ENCODE peak calls at places on chromosomes 3 and 15, in four cellular contexts. T is K562, A is GM12878, C is HL-60. F is an unnamed sample.

GRCh38 chr3:16148213-16148612 is 26.3 kb upstream of the GALNT15 start:
- DNase-seq in T (no peak), A (no peak), C (no peak), F (no peak)

GRCh38 chr3:183122257-183122932 is 23.1 kb upstream of the MCCC1 start:
- DNase-seq in T (peak; percentile 57), A (no peak), C (no peak), F (no peak)

GRCh38 chr15:85475317-85475701 is 94.9 kb downstream of the AKAP13 start:
- DNase-seq in T (no peak), A (peak; percentile 85), C (peak; percentile 53), F (no peak)

GRCh38 chr15:39177561-39177960 is 403.3 kb upstream of the THBS1 start:
- DNase-seq in T (no peak), A (no peak), C (no peak), F (no peak)

GRCh38 chr3:129699199-129699598 is 92.7 kb upstream of the PLXND1 start:
- DNase-seq in T (peak; percentile 81), A (no peak), C (no peak), F (no peak)

GRCh38 chr3:172635588-172635987 is 75.3 kb downstream of the NCEH1 start:
- DNase-seq in T (no peak), A (peak; percentile 43), C (no peak), F (peak; percentile 10)

GRCh38 chr15:27091270-27091940 is 120.4 kb downstream of the GABRG3 start:
- DNase-seq in T (peak; percentile 27), A (no peak), C (no peak), F (no peak)

GRCh38 chr15:21269121-21269520 is 171.2 kb downstream of the POTEB3 start:
- DNase-seq in T (no peak), A (no peak), C (no peak), F (no peak)

GRCh38 chr3:69328103-69328755 is 57.7 kb downstream of the FRMD4B start:
- DNase-seq in T (no peak), A (no peak), C (no peak), F (no peak)

GRCh38 chr3:196186661-196187573 is 24.3 kb downstream of the ZDHHC19 start:
- DNase-seq in T (no peak), A (peak; percentile 64), C (no peak), F (no peak)
- TF ChIP-seq SPI1 in T (no peak), A (peak; percentile 34), C (no peak), F (peak; percentile 36)

GRCh38 chr3:59433546-59433945 is 383.7 kb upstream of the CFAP20DC start:
- DNase-seq in T (no peak), A (no peak), C (no peak), F (no peak)
- TF ChIP-seq SPI1 in T (no peak), A (no peak), C (no peak), F (no peak)

GRCh38 chr3:51673181-51673801 is 2.2 kb downstream of the TEX264 start:
- DNase-seq in T (no peak), A (no peak), C (no peak), F (no peak)
- TF ChIP-seq SPI1 in T (no peak), A (no peak), C (no peak), F (no peak)

GRCh38 chr3:44883999-44884431 is 9.6 kb downstream of the TGM4 start:
- DNase-seq in T (no peak), A (no peak), C (no peak), F (no peak)
- TF ChIP-seq SPI1 in T (no peak), A (no peak), C (no peak), F (no peak)

GRCh38 chr3:124121379-124122336 is 129.7 kb upstream of the ROPN1 start:
- DNase-seq in T (no peak), A (no peak), C (no peak), F (no peak)

GRCh38 chr3:124117486-124117885 is 125.6 kb upstream of the ROPN1 start:
- DNase-seq in T (no peak), A (no peak), C (no peak), F (no peak)

GRCh38 chr3:124118397-124118796 is 126.5 kb upstream of the ROPN1 start:
- DNase-seq in T (no peak), A (no peak), C (no peak), F (no peak)

GRCh38 chr3:124115965-124116364 is 124.0 kb upstream of the ROPN1 start:
- DNase-seq in T (no peak), A (no peak), C (no peak), F (no peak)

DNA sequence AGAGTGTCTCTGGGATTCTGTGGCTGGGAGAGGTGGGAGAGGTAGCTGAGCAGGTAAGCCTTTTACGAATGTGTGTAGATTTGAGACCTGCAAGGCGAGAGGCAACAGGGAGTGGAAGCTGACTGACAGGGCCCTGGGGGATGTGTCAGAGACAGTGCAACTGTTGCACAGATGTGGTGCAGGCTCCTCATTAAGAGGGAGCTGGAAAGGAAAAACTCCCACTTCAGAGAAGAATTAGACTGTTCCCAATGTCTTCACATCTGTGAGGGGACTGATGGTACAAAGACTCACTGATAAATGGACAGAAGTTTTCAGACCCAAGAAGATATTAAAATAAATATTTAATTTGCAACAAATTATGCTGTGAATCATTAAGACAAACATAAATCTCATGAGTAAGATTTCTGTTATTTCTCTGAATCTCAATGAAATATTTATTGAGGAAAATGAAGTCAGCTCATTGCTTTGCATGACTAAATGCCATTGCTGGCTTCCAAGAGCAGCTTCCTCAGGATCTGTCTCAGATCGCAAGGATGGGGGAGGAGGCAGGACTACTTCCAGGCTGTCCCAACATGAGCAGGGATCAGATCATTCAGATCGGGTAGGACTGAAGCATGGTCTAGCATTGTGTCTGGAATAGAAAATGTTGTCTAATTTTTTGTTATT is 127.3 kb upstream of the ROPN1 start:
- DNase-seq in T (no peak), A (no peak), C (no peak), F (no peak)
- TF ChIP-seq SPI1 in T (no peak), A (no peak), C (no peak), F (no peak)

GRCh38 chr3:12898290-12898979 is 57.1 kb upstream of the RPL32 start:
- DNase-seq in T (no peak), A (no peak), C (no peak), F (no peak)

GRCh38 chr3:12900885-12901411 is 59.6 kb upstream of the RPL32 start:
- DNase-seq in T (no peak), A (no peak), C (no peak), F (no peak)

GRCh38 chr3:12901631-12902045 is 60.3 kb upstream of the RPL32 start:
- DNase-seq in T (peak; percentile 44), A (no peak), C (no peak), F (no peak)

GRCh38 chr3:12897537-12898289 is 56.3 kb upstream of the RPL32 start:
- DNase-seq in T (no peak), A (no peak), C (no peak), F (no peak)

DNA sequence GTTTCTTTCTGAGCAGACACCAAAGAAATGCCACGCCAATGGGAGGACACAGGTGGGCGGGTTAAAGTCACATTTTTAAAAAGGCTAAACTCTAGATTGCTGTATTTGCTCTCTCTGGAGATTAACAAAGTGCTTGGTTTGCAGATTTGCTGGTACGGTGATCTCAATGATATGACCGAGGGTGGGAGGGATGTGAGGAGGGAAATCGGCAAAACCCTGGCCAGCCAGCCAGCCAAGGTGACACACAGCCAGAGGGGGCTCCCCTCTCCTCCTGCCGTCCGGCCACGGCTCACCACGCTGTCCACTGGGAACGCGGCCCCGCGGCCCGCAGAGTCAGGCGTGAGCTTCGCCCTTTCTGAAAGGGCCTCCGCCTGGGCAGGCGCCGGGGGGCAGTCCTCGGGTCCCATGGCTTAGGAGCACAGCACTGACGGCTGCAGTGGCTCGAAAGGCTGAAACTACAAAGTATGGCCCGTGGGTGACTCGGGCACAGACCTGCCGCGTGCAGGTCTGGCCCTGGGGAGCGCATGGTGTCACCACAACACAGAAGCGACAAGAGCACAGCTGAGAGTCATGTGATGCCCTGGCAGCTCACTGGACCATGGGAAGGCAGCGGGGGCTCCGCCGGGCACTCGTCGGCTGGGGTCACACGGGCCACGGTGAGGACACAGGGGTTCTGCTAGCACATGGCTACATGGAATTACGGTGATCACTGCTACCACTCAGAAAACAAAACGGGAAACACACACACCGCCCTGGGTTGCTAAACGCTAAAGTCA is 57.8 kb upstream of the RPL32 start:
- DNase-seq in T (no peak), A (no peak), C (no peak), F (no peak)
- TF ChIP-seq SPI1 in T (no peak), A (no peak), C (no peak), F (no peak)

GRCh38 chr3:72769758-72770540 is 78.3 kb downstream of the SHQ1 start:
- DNase-seq in T (no peak), A (no peak), C (no peak), F (no peak)

GRCh38 chr3:72763751-72764440 is 84.3 kb downstream of the SHQ1 start:
- DNase-seq in T (no peak), A (no peak), C (no peak), F (no peak)

GRCh38 chr3:72768976-72769375 is 79.3 kb downstream of the SHQ1 start:
- DNase-seq in T (no peak), A (no peak), C (no peak), F (no peak)

GRCh38 chr3:72767927-72768880 is 80.0 kb downstream of the SHQ1 start:
- DNase-seq in T (no peak), A (no peak), C (no peak), F (no peak)

DNA sequence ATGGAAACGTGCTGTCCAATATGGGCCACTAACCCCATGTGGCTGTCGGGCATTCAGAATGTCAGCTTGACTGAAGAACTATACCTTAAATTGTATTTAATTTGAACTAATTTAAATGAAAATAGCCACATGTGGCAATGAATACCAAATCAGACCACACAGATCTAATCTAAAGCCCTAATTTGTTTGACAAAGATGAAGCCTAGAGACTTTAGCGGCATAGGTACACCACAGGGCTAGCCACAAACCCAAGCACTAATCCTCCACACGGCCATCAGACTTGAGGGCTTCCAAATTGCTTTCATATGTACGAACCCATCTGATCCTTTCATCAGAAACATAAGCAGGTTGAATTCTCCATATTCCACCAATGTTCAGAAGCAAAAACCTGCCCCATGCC is 81.4 kb downstream of the SHQ1 start:
- DNase-seq in T (no peak), A (no peak), C (no peak), F (no peak)
- TF ChIP-seq SPI1 in T (no peak), A (no peak), C (no peak), F (no peak)

GRCh38 chr3:163132111-163132510 is 1635.5 kb downstream of the OTOL1 start:
- DNase-seq in T (no peak), A (no peak), C (no peak), F (no peak)
- TF ChIP-seq SPI1 in T (no peak), A (no peak), C (no peak), F (no peak)

GRCh38 chr3:177224406-177224805 is 27.1 kb upstream of the TBL1XR1 start:
- DNase-seq in T (no peak), A (no peak), C (no peak), F (no peak)
- TF ChIP-seq SPI1 in T (no peak), A (no peak), C (no peak), F (no peak)

F was measured in GM12891.